ENCODE peak calls at places on chromosomes 13 and 19, in four cellular contexts. W, O, U and K are unnamed samples.

GRCh38 chr19:12965017-12965811 is 4.2 kb upstream of the DAND5 start:
- DNase-seq in O (peak), W (peak), U (no peak), K (peak)

GRCh38 chr13:42708391-42708790 is 73.0 kb upstream of the FAM216B start:
- DNase-seq in U (no peak), O (no peak), W (no peak), K (no peak)

GRCh38 chr19:44050740-44051653 is 839 bp upstream of the ZNF223 start:
- DNase-seq in U (no peak), W (no peak), O (no peak), K (no peak)

GRCh38 chr13:49066856-49067255 is 91.1 kb downstream of the FNDC3A start:
- DNase-seq in W (no peak), U (no peak), O (no peak), K (no peak)

GRCh38 chr19:48815870-48816501 is 5.2 kb upstream of the BCAT2 start:
- DNase-seq in O (no peak), U (no peak), W (no peak), K (no peak)

GRCh38 chr13:106919093-106919492 is 351.2 kb upstream of the ARGLU1 start:
- DNase-seq in W (no peak), U (no peak), O (no peak), K (no peak)

GRCh38 chr13:23695711-23696512 is 125.7 kb downstream of the TNFRSF19 start:
- DNase-seq in O (no peak), U (no peak), W (peak), K (peak)

GRCh38 chr13:28001837-28002473 is 13.5 kb upstream of the URAD start:
- DNase-seq in U (no peak), W (no peak), O (no peak), K (no peak)

GRCh38 chr19:36136975-36137686 is 2.7 kb upstream of the CAPNS1 start:
- DNase-seq in U (no peak), O (no peak), W (no peak), K (no peak)

GRCh38 chr19:48656840-48657474 is 11.0 kb upstream of the CA11 start:
- DNase-seq in W (no peak), U (no peak), O (no peak), K (no peak)